ENCODE peak calls at places on chromosomes 2 and 18, in ten cellular contexts. O is coronary artery, L is AG10803, K is fibroblast of pulmonary artery, U is GM06990, T is NB4, J is cardiac fibroblast, V is AG04449, H is psoas muscle, S is cardiac muscle cell. B is an unnamed sample.

GRCh38 chr2:109324859-109325258 is 195.9 kb downstream of the SH3RF3 start:
- DNase-seq in S (peak; percentile 98), J (peak; percentile 99), U (no peak), K (peak; percentile 98), L (peak; percentile 99), H (peak; percentile 89), O (peak; percentile 93), T (peak; percentile 67), V (peak; percentile 96), B (peak; percentile 71)

GRCh38 chr2:97728091-97728596 is 14.8 kb downstream of the ZAP70 start:
- DNase-seq in L (peak; percentile 56), S (peak; percentile 42), U (no peak), J (peak; percentile 20), K (peak; percentile 33), T (no peak), O (no peak), H (no peak), V (no peak), B (no peak)

GRCh38 chr18:46424898-46425297 is 232.1 kb downstream of the LOXHD1 start:
- DNase-seq in K (no peak), S (no peak), V (no peak), H (no peak), O (no peak), L (no peak), U (no peak), T (no peak), J (no peak), B (no peak)

GRCh38 chr2:219079417-219079816 is 18.7 kb upstream of the IHH start:
- DNase-seq in V (no peak), L (peak; percentile 24), K (no peak), J (peak; percentile 25), H (no peak), S (peak; percentile 44), U (no peak), O (no peak), T (no peak), B (no peak)

GRCh38 chr18:6543330-6543908 is 128.7 kb upstream of the L3MBTL4 start:
- DNase-seq in S (peak; percentile 70), J (peak; percentile 57), H (no peak), K (peak; percentile 61), V (no peak), L (peak; percentile 40), U (no peak), O (no peak), T (peak; percentile 25), B (no peak)

GRCh38 chr2:127577973-127578372 is 42.5 kb downstream of the MYO7B start:
- DNase-seq in O (peak; percentile 59), J (no peak), V (no peak), S (no peak), L (no peak), H (peak; percentile 35), K (no peak), U (peak; percentile 62), T (peak; percentile 68), B (no peak)

GRCh38 chr2:8633186-8633734 is 48.6 kb upstream of the ID2 start:
- DNase-seq in O (no peak), V (no peak), U (no peak), T (no peak), K (no peak), H (no peak), L (no peak), J (no peak), S (no peak), B (no peak)

GRCh38 chr2:189144700-189145211 is 34.8 kb downstream of the COL5A2 start:
- DNase-seq in K (peak; percentile 74), T (no peak), H (no peak), O (no peak), U (no peak), J (peak; percentile 55), L (peak; percentile 91), S (peak; percentile 85), V (no peak), B (no peak)

GRCh38 chr2:237835372-237835771 is 24.1 kb upstream of the RAMP1 start:
- DNase-seq in K (no peak), L (no peak), V (no peak), S (no peak), U (no peak), T (no peak), H (no peak), J (no peak), O (no peak), B (no peak)

GRCh38 chr2:60958361-60958760 is 59.2 kb upstream of the PEX13 start:
- DNase-seq in L (peak; percentile 53), U (no peak), K (peak; percentile 11), O (no peak), T (no peak), S (no peak), H (no peak), V (peak; percentile 5), J (peak; percentile 28), B (peak; percentile 21)

GRCh38 chr18:37497836-37498518 is 67.6 kb downstream of the CELF4 start:
- DNase-seq in J (no peak), V (no peak), T (no peak), U (no peak), L (no peak), H (no peak), K (no peak), S (no peak), O (no peak), B (no peak)

GRCh38 chr2:142220901-142221300 is 90.1 kb upstream of the LRP1B start:
- DNase-seq in O (no peak), K (peak; percentile 27), V (no peak), T (no peak), J (peak; percentile 25), S (peak; percentile 4), U (no peak), H (no peak), L (no peak), B (no peak)

GRCh38 chr2:102000813-102001766 is 9.3 kb downstream of the IL1R2 start:
- DNase-seq in K (no peak), T (no peak), L (no peak), U (no peak), O (no peak), S (no peak), J (no peak), H (no peak), V (no peak), B (no peak)

GRCh38 chr2:85591563-85591962 is 4.0 kb upstream of the RNF181 start:
- DNase-seq in T (no peak), U (no peak), S (no peak), O (no peak), K (no peak), H (peak; percentile 62), J (no peak), L (no peak), V (no peak), B (no peak)

GRCh38 chr2:234705108-234705507 is 208.2 kb upstream of the ARL4C start:
- DNase-seq in H (no peak), J (peak; percentile 71), O (no peak), L (peak; percentile 42), S (peak; percentile 19), K (no peak), T (no peak), V (no peak), U (no peak), B (no peak)

GRCh38 chr2:53970095-53970897 is 497 bp downstream of the PSME4 start:
- DNase-seq in H (peak; percentile 64), L (peak; percentile 30), K (peak; percentile 44), V (no peak), J (peak; percentile 48), T (peak; percentile 70), O (peak; percentile 82), S (peak; percentile 55), U (peak; percentile 69), B (no peak)

DNA sequence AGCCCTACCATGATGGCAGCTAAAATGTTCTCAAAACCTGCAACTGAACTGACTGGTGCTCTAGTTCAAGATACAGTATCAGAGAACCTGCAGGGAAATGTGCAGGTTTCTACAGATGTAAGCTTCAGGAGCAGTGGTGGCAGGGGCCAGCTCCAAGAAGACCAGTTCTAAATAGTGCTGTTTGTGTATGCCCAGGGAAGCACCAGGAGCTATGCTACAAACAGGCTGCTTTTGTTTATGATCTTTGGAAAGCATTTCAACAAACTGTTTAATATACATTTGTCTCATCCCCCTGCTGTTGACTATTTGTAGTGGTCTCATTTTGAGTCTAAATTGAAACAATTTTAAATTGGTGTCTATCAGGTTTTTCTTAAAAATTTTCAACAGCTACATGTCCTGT is 20.7 kb downstream of the FZD5 start:
- DNase-seq in S (no peak), K (no peak), H (no peak), U (no peak), O (no peak), T (no peak), V (no peak), L (no peak), J (no peak), B (no peak)
- TF ChIP-seq CTCF in S (no peak), K (no peak), H (no peak), U (no peak), O (no peak), T (no peak), V (no peak), L (no peak), J (no peak), B (no peak)

GRCh38 chr2:57782587-57782986 is 264.0 kb upstream of the VRK2 start:
- DNase-seq in V (no peak), U (no peak), O (no peak), T (no peak), J (no peak), K (no peak), H (no peak), L (no peak), S (no peak), B (no peak)
- H3K4me3 ChIP-seq in V (no peak overlapping the region), U (no peak overlapping the region), O (no peak overlapping the region), T (no peak overlapping the region), J (no peak overlapping the region), K (no peak overlapping the region), H (no peak overlapping the region), L (no peak overlapping the region), S (no peak overlapping the region), B (no peak overlapping the region)

DNA sequence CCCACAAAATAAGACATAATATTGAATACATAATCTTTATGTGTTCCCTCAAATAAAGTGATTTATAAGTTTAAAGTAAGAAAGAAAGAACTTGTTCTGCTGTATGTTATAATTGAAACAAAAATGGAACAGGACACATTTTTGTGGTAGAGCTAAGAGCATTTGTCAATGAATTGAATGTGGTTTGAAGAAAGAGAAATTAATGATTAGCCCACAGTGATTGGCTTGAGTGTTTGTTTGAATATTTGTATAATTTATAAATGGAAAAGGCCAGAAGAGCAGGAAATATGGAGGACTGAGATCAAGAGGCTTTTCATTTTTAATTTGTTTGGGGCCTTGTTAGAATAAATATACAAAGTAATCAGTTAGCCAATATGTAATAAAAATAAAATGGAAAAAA is 395.1 kb upstream of the CDH19 start:
- DNase-seq in T (no peak), L (no peak), U (no peak), O (no peak), J (no peak), K (no peak), H (no peak), V (no peak), S (no peak), B (no peak)
- TF ChIP-seq CTCF in T (no peak), L (no peak), U (no peak), O (no peak), J (no peak), K (no peak), H (no peak), V (no peak), S (no peak), B (no peak)

DNA sequence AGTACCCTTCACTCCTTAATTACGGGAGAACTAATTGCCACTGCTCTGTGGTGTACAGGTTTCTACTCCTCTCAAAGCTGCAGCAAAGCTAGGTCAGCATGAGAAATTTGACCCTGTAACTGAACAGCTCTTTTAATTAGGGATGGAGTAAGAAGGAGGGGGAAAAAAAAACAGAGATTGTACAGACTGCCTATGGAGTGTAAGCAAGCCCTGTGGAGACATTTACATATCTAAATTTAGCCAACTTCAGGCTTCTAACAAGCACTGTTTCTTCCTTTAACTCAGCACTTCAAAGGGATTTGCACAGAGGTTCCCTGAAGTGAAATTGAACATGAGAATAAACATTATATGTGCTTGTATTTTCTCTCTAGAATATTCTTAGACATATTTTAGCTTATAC is 629.6 kb upstream of the SETBP1 start:
- DNase-seq in H (no peak), T (no peak), V (no peak), O (no peak), L (no peak), U (no peak), K (no peak), J (no peak), S (no peak), B (no peak)
- H3K4me3 ChIP-seq in H (no peak overlapping the region), T (no peak overlapping the region), V (no peak overlapping the region), O (no peak overlapping the region), L (no peak overlapping the region), U (no peak overlapping the region), K (no peak overlapping the region), J (no peak overlapping the region), S (no peak overlapping the region), B (no peak overlapping the region)

B was measured in HFF-Myc.